ENCODE peak calls at places on chromosomes 7 and 10, in nine cellular contexts. W, E, C, T, I, Z, Y, G and K are unnamed samples.

GRCh38 chr10:5076615-5077014 is 17.6 kb upstream of the AKR1C3 start:
- DNase-seq in Z (no peak), C (no peak), E (no peak), G (no peak), Y (no peak), W (no peak), I (no peak), T (no peak), K (peak)

GRCh38 chr7:73423519-73424485 is 9.8 kb upstream of the FZD9 start:
- DNase-seq in E (no peak), T (no peak), Z (no peak), W (no peak), I (no peak), Y (no peak), G (no peak), C (peak), K (no peak)

GRCh38 chr7:45267262-45267661 is 109.7 kb downstream of the RAMP3 start:
- DNase-seq in C (peak), E (no peak), Y (no peak), T (no peak), W (peak), I (no peak), Z (no peak), G (no peak), K (peak)

GRCh38 chr10:86042161-86042560 is 324.4 kb downstream of the GRID1 start:
- DNase-seq in E (no peak), I (no peak), T (no peak), C (no peak), Y (no peak), W (no peak), Z (no peak), G (no peak), K (no peak)

GRCh38 chr10:126854726-126855125 is 50.5 kb upstream of the DOCK1 start:
- DNase-seq in C (no peak), G (no peak), Z (no peak), I (no peak), T (no peak), E (no peak), Y (no peak), W (no peak), K (no peak)

GRCh38 chr10:266974-267425 is 131.7 kb downstream of the ZMYND11 start:
- DNase-seq in T (no peak), E (no peak), Z (no peak), G (no peak), W (peak), C (peak), Y (no peak), I (no peak), K (peak)

GRCh38 chr7:117995850-117996650 is 122.8 kb upstream of the CTTNBP2 start:
- DNase-seq in Z (no peak), I (no peak), T (no peak), E (no peak), C (peak), W (peak), Y (no peak), G (no peak), K (no peak)

GRCh38 chr10:48357631-48358030 is 51.2 kb downstream of the MAPK8 start:
- DNase-seq in G (no peak), T (no peak), Z (no peak), I (no peak), W (no peak), Y (no peak), E (no peak), C (no peak), K (no peak)

GRCh38 chr7:127629268-127629854 is 11.4 kb upstream of the PAX4 start:
- DNase-seq in C (no peak), W (peak), G (no peak), Z (peak), I (peak), Y (peak), T (no peak), E (no peak), K (no peak)

GRCh38 chr7:114130860-114131259 is 212.1 kb upstream of the PPP1R3A start:
- DNase-seq in Y (no peak), T (no peak), E (no peak), G (no peak), W (no peak), C (no peak), Z (no peak), I (no peak), K (peak)

GRCh38 chr7:35551682-35552081 is 143.3 kb downstream of the HERPUD2 start:
- DNase-seq in W (no peak), I (no peak), Z (peak), G (no peak), Y (no peak), T (no peak), C (no peak), E (no peak), K (no peak)

GRCh38 chr10:74640134-74640533 is 186.3 kb upstream of the KAT6B start:
- DNase-seq in T (no peak), C (no peak), G (no peak), E (no peak), W (no peak), Z (peak), I (no peak), Y (no peak), K (peak)

GRCh38 chr10:124033887-124034218 is 59.5 kb downstream of the CHST15 start:
- DNase-seq in Y (no peak), Z (no peak), T (no peak), G (no peak), I (no peak), W (no peak), E (no peak), C (no peak), K (no peak)